ENCODE peak calls at places on chromosomes 4 and X, in nine cellular contexts. One of them, this sample, is unnamed.

GRCh38 chr4:7073526-7074390 is 5.9 kb upstream of the GRPEL1 start:
- DNase-seq in GM04503: no peak
- DNase-seq in SJSA1: peak
- DNase-seq in body of pancreas: no peak
- DNase-seq in heart right ventricle: peak
- DNase-seq in stimulated activated CD4-positive, alpha-beta T cell treated with anti-CD3 and anti-CD28 coated beads, Interleukin-4, amount 100 ng/mL, for 48 hours: no peak
- DNase-seq in NCI-H748 treated with DMSO at 0.1 percent for 48 hours: peak
- DNase-seq in activated T-cell treated with anti-CD3 and anti-CD28 coated beads for 48 hours: no peak
- DNase-seq in left ventricle myocardium superior: no peak
- DNase-seq in this sample: peak

GRCh38 chrX:40170830-40171512 is 73.2 kb upstream of the BCOR start:
- DNase-seq in GM04503: no peak
- DNase-seq in SJSA1: peak
- DNase-seq in body of pancreas: no peak
- DNase-seq in heart right ventricle: no peak
- DNase-seq in stimulated activated CD4-positive, alpha-beta T cell treated with anti-CD3 and anti-CD28 coated beads, Interleukin-4, amount 100 ng/mL, for 48 hours: no peak
- DNase-seq in NCI-H748 treated with DMSO at 0.1 percent for 48 hours: no peak
- DNase-seq in activated T-cell treated with anti-CD3 and anti-CD28 coated beads for 48 hours: no peak
- DNase-seq in left ventricle myocardium superior: no peak
- DNase-seq in this sample: no peak

GRCh38 chrX:68936608-68937007 is 107.8 kb downstream of the EFNB1 start:
- DNase-seq in GM04503: peak
- DNase-seq in SJSA1: no peak
- DNase-seq in body of pancreas: no peak
- DNase-seq in heart right ventricle: no peak
- DNase-seq in stimulated activated CD4-positive, alpha-beta T cell treated with anti-CD3 and anti-CD28 coated beads, Interleukin-4, amount 100 ng/mL, for 48 hours: no peak
- DNase-seq in NCI-H748 treated with DMSO at 0.1 percent for 48 hours: no peak
- DNase-seq in activated T-cell treated with anti-CD3 and anti-CD28 coated beads for 48 hours: no peak
- DNase-seq in left ventricle myocardium superior: no peak
- DNase-seq in this sample: no peak

GRCh38 chr4:64465263-64465662 is 56.0 kb upstream of the TECRL start:
- DNase-seq in GM04503: no peak
- DNase-seq in SJSA1: no peak
- DNase-seq in body of pancreas: no peak
- DNase-seq in heart right ventricle: no peak
- DNase-seq in stimulated activated CD4-positive, alpha-beta T cell treated with anti-CD3 and anti-CD28 coated beads, Interleukin-4, amount 100 ng/mL, for 48 hours: no peak
- DNase-seq in NCI-H748 treated with DMSO at 0.1 percent for 48 hours: no peak
- DNase-seq in activated T-cell treated with anti-CD3 and anti-CD28 coated beads for 48 hours: no peak
- DNase-seq in left ventricle myocardium superior: peak
- DNase-seq in this sample: no peak

GRCh38 chr4:40195182-40196177 is 1.4 kb upstream of the RHOH start:
- DNase-seq in GM04503: no peak
- DNase-seq in SJSA1: no peak
- DNase-seq in body of pancreas: no peak
- DNase-seq in heart right ventricle: no peak
- DNase-seq in stimulated activated CD4-positive, alpha-beta T cell treated with anti-CD3 and anti-CD28 coated beads, Interleukin-4, amount 100 ng/mL, for 48 hours: no peak
- DNase-seq in NCI-H748 treated with DMSO at 0.1 percent for 48 hours: no peak
- DNase-seq in activated T-cell treated with anti-CD3 and anti-CD28 coated beads for 48 hours: no peak
- DNase-seq in left ventricle myocardium superior: no peak
- DNase-seq in this sample: no peak

GRCh38 chr4:95732061-95732460 is 107.8 kb upstream of the PDHA2 start:
- DNase-seq in GM04503: no peak
- DNase-seq in SJSA1: no peak
- DNase-seq in body of pancreas: no peak
- DNase-seq in heart right ventricle: no peak
- DNase-seq in stimulated activated CD4-positive, alpha-beta T cell treated with anti-CD3 and anti-CD28 coated beads, Interleukin-4, amount 100 ng/mL, for 48 hours: no peak
- DNase-seq in NCI-H748 treated with DMSO at 0.1 percent for 48 hours: no peak
- DNase-seq in activated T-cell treated with anti-CD3 and anti-CD28 coated beads for 48 hours: no peak
- DNase-seq in left ventricle myocardium superior: no peak
- DNase-seq in this sample: no peak

GRCh38 chrX:80184854-80185253 is 170.3 kb downstream of the TBX22 start:
- DNase-seq in GM04503: no peak
- DNase-seq in SJSA1: no peak
- DNase-seq in body of pancreas: no peak
- DNase-seq in heart right ventricle: no peak
- DNase-seq in stimulated activated CD4-positive, alpha-beta T cell treated with anti-CD3 and anti-CD28 coated beads, Interleukin-4, amount 100 ng/mL, for 48 hours: no peak
- DNase-seq in NCI-H748 treated with DMSO at 0.1 percent for 48 hours: no peak
- DNase-seq in activated T-cell treated with anti-CD3 and anti-CD28 coated beads for 48 hours: no peak
- DNase-seq in left ventricle myocardium superior: no peak
- DNase-seq in this sample: no peak

GRCh38 chrX:65480960-65481359 is 53.6 kb downstream of the LAS1L start:
- DNase-seq in GM04503: no peak
- DNase-seq in SJSA1: no peak
- DNase-seq in body of pancreas: no peak
- DNase-seq in heart right ventricle: no peak
- DNase-seq in stimulated activated CD4-positive, alpha-beta T cell treated with anti-CD3 and anti-CD28 coated beads, Interleukin-4, amount 100 ng/mL, for 48 hours: no peak
- DNase-seq in NCI-H748 treated with DMSO at 0.1 percent for 48 hours: no peak
- DNase-seq in activated T-cell treated with anti-CD3 and anti-CD28 coated beads for 48 hours: no peak
- DNase-seq in left ventricle myocardium superior: no peak
- DNase-seq in this sample: no peak

GRCh38 chrX:52865328-52865980 is 2.4 kb downstream of the XAGE3 start:
- DNase-seq in GM04503: no peak
- DNase-seq in SJSA1: no peak
- DNase-seq in body of pancreas: no peak
- DNase-seq in heart right ventricle: no peak
- DNase-seq in stimulated activated CD4-positive, alpha-beta T cell treated with anti-CD3 and anti-CD28 coated beads, Interleukin-4, amount 100 ng/mL, for 48 hours: no peak
- DNase-seq in NCI-H748 treated with DMSO at 0.1 percent for 48 hours: no peak
- DNase-seq in activated T-cell treated with anti-CD3 and anti-CD28 coated beads for 48 hours: no peak
- DNase-seq in left ventricle myocardium superior: no peak
- DNase-seq in this sample: no peak

GRCh38 chr4:8871417-8872401 is at the start of gene HMX1:
- DNase-seq in GM04503: no peak
- DNase-seq in SJSA1: no peak
- DNase-seq in body of pancreas: no peak
- DNase-seq in heart right ventricle: peak
- DNase-seq in stimulated activated CD4-positive, alpha-beta T cell treated with anti-CD3 and anti-CD28 coated beads, Interleukin-4, amount 100 ng/mL, for 48 hours: no peak
- DNase-seq in NCI-H748 treated with DMSO at 0.1 percent for 48 hours: no peak
- DNase-seq in activated T-cell treated with anti-CD3 and anti-CD28 coated beads for 48 hours: no peak
- DNase-seq in left ventricle myocardium superior: peak
- DNase-seq in this sample: no peak

GRCh38 chr4:114563536-114564315 is 34.9 kb upstream of the UGT8 start:
- DNase-seq in GM04503: no peak
- DNase-seq in SJSA1: no peak
- DNase-seq in body of pancreas: no peak
- DNase-seq in heart right ventricle: no peak
- DNase-seq in stimulated activated CD4-positive, alpha-beta T cell treated with anti-CD3 and anti-CD28 coated beads, Interleukin-4, amount 100 ng/mL, for 48 hours: no peak
- DNase-seq in NCI-H748 treated with DMSO at 0.1 percent for 48 hours: no peak
- DNase-seq in activated T-cell treated with anti-CD3 and anti-CD28 coated beads for 48 hours: no peak
- DNase-seq in left ventricle myocardium superior: no peak
- DNase-seq in this sample: no peak

GRCh38 chr4:54954656-54955388 is 170.6 kb downstream of the KDR start:
- DNase-seq in GM04503: no peak
- DNase-seq in SJSA1: no peak
- DNase-seq in body of pancreas: no peak
- DNase-seq in heart right ventricle: no peak
- DNase-seq in stimulated activated CD4-positive, alpha-beta T cell treated with anti-CD3 and anti-CD28 coated beads, Interleukin-4, amount 100 ng/mL, for 48 hours: no peak
- DNase-seq in NCI-H748 treated with DMSO at 0.1 percent for 48 hours: no peak
- DNase-seq in activated T-cell treated with anti-CD3 and anti-CD28 coated beads for 48 hours: no peak
- DNase-seq in left ventricle myocardium superior: no peak
- DNase-seq in this sample: peak

GRCh38 chrX:130083107-130083490 is 27.2 kb downstream of the ELF4 start:
- DNase-seq in GM04503: no peak
- DNase-seq in SJSA1: peak
- DNase-seq in body of pancreas: no peak
- DNase-seq in heart right ventricle: no peak
- DNase-seq in stimulated activated CD4-positive, alpha-beta T cell treated with anti-CD3 and anti-CD28 coated beads, Interleukin-4, amount 100 ng/mL, for 48 hours: no peak
- DNase-seq in NCI-H748 treated with DMSO at 0.1 percent for 48 hours: no peak
- DNase-seq in activated T-cell treated with anti-CD3 and anti-CD28 coated beads for 48 hours: no peak
- DNase-seq in left ventricle myocardium superior: no peak
- DNase-seq in this sample: no peak